ENCODE peak calls at places on chromosome 11, in six cellular contexts. Z is osteoblast, G is A549, L is endothelial cell, W is heart left ventricle, J is nephron progenitor cell. Y is an unnamed sample.

GRCh38 chr11:132312616-132313210 is 942.3 kb downstream of the NTM start:
- DNase-seq in Z (peak; percentile 93), G (peak; percentile 7), L (peak; percentile 24), W (no peak), J (peak; percentile 22), Y (no peak)

GRCh38 chr11:12267921-12268320 is 109.5 kb upstream of the PARVA start:
- DNase-seq in Z (no peak), G (no peak), L (no peak), W (no peak), J (no peak), Y (no peak)

GRCh38 chr11:19577849-19578619 is 134.6 kb upstream of the NAV2 start:
- DNase-seq in Z (peak; percentile 82), G (no peak), L (no peak), W (peak; percentile 58), J (no peak), Y (no peak)

GRCh38 chr11:122180435-122180834 is 64.4 kb upstream of the BLID start:
- DNase-seq in Z (peak; percentile 62), G (peak; percentile 69), L (no peak), W (no peak), J (no peak), Y (no peak)

GRCh38 chr11:72671144-72672099 is 2.8 kb downstream of the PDE2A start:
- DNase-seq in Z (no peak), G (no peak), L (no peak), W (no peak), J (no peak), Y (no peak)

GRCh38 chr11:114416441-114416928 is 16.0 kb downstream of the RBM7 start:
- DNase-seq in Z (no peak), G (no peak), L (no peak), W (no peak), J (no peak), Y (no peak)

GRCh38 chr11:36108812-36109498 is 165.1 kb downstream of the LDLRAD3 start:
- DNase-seq in Z (no peak), G (no peak), L (no peak), W (no peak), J (no peak), Y (no peak)

GRCh38 chr11:97419729-97420128 is 1029.9 kb downstream of the JRKL start:
- DNase-seq in Z (no peak), G (no peak), L (no peak), W (no peak), J (no peak), Y (no peak)

GRCh38 chr11:81470446-81470845 is 1263.2 kb downstream of the FAM181B start:
- DNase-seq in Z (no peak), G (no peak), L (no peak), W (no peak), J (no peak), Y (no peak)

GRCh38 chr11:112174789-112175595 is at the start of gene BCO2:
- DNase-seq in Z (peak; percentile 79), G (peak; percentile 71), L (peak; percentile 79), W (peak; percentile 86), J (peak; percentile 90), Y (no peak)

GRCh38 chr11:67301951-67302516 is 1.3 kb upstream of the SSH3 start:
- DNase-seq in Z (peak; percentile 88), G (peak; percentile 59), L (no peak), W (peak; percentile 66), J (peak; percentile 68), Y (no peak)

GRCh38 chr11:94504689-94505293 is 7.5 kb upstream of the C11orf97 start:
- DNase-seq in Z (peak; percentile 86), G (peak; percentile 42), L (peak; percentile 8), W (no peak), J (peak; percentile 10), Y (no peak)
- TF ChIP-seq CTCF in Z (peak; percentile 76), G (peak; percentile 67), L (peak; percentile 77), W (peak; percentile 56), J (peak; percentile 76), Y (peak; percentile 66)

DNA sequence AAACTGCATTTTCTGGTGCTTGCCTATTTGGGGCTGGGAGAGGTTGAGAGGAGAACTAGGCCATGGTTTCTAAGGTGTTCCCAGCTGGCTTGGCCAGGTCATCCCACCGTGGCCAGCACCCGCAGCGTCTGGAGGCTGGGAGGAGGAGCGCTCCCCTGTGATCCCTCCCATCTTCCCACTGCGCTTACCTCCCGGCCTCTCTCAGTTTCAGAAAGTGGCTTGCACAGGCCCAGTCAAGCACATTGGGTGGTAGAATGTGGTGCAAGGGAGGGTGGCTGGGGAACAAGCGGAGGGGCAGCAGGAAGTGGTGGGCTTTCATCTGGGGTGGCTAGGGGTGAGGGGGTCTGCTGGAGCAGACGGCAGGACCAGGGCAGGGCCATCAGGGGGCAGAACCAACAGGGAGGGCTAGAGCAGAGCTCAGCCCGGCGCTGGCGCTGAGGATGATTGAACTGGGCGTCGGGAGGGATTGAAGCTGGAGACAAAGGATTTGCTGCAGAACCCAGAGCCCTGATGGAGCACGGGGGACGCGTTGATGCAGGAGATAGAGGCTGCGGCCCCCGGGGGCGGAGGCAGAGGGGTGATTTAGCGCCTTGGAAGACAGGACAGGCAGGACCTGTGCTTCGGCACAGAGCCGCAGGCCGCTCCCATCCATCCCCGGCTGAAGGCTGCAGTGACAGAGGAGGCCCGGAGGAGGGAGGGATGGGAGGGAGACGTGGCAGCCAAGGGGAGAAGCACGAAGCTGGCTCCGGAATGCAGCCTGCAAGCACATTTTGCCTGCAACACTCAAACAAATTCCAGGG is 76.0 kb downstream of the TRIM29 start:
- DNase-seq in Z (no peak), G (no peak), L (no peak), W (no peak), J (peak; percentile 74), Y (no peak)
- TF ChIP-seq CTCF in Z (no peak), G (no peak), L (no peak), W (no peak), J (peak; percentile 13), Y (no peak)

DNA sequence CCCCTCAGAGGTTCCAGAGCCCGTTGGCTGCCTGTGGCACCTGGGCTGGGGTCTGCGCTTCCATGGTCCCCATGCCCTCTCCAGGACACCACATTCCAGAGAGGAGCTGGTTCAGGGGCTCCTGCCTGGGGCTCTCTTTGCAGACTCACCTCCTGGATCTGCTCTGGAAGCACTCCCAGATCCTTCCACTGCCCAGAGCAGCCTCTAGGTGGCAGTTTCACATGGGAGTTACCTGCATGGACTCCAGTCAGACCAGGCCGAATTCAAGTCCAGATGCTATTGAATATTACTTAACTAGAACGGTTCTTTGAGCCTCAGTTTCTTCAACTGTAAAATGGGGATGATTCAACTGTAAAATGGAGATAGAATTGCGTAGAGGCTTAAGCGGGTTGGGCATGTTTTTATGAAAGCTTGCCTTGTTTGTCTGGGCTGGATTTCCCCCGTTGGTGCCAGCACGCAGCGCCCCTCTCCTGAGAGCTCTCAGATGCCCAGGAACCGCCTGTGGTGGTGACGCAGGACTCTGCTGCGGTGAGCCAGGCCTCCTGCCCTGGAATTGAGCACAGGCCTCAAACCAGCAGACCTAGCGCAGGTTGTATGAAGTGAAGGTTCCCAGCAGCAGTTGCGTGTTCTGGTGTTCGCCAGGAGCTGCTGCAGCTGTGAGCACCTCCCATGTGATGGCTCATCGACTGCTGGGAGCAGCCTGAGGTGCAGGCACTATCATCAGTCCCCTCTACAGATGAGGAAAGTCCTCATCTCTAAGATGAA is 44.2 kb downstream of the LMO1 start:
- DNase-seq in Z (peak; percentile 96), G (peak; percentile 70), L (peak; percentile 73), W (no peak), J (peak; percentile 58), Y (peak; percentile 71)
- TF ChIP-seq CTCF in Z (peak; percentile 71), G (peak; percentile 67), L (peak; percentile 41), W (peak; percentile 48), J (peak; percentile 49), Y (peak; percentile 73)

DNA sequence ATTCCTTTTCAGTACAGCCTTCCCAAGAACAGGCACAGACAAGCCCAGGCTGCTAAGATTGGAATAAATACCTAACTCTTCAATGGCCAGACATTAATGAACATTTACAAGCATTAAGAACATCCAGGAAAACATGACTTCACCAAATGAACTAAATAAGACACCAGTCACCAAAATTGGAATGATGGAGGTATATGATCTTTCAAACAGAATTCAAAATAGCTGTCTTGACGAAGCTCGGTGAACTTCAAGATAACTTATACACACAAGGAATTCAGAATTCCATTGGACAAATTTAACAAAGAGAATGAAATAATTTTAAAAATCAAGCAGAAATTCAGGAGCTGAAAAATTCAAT is 16.4 kb upstream of the DDX10 start:
- DNase-seq in Z (no peak), G (no peak), L (no peak), W (no peak), J (no peak), Y (no peak)
- TF ChIP-seq CTCF in Z (no peak), G (no peak), L (no peak), W (no peak), J (peak; percentile 33), Y (no peak)